ENCODE peak calls at places on chromosome 5, in nine cellular contexts. One of them, this sample, is unnamed.

GRCh38 chr5:74352256-74352655 is 288.3 kb downstream of the ENC1 start:
- DNase-seq in astrocyte of the spinal cord: no peak
- DNase-seq in naive thymus-derived CD4-positive, alpha-beta T cell: no peak
- DNase-seq in AG04450: no peak
- DNase-seq in BJ: no peak
- DNase-seq in Calu3: no peak
- DNase-seq in T-cell: no peak
- DNase-seq in foreskin keratinocyte: no peak
- DNase-seq in KBM-7: no peak
- DNase-seq in this sample: no peak

GRCh38 chr5:78653031-78653430 is 4.5 kb upstream of the LHFPL2 start:
- DNase-seq in KBM-7: no peak
- DNase-seq in foreskin keratinocyte: no peak
- DNase-seq in Calu3: no peak
- DNase-seq in AG04450: no peak
- DNase-seq in T-cell: no peak
- DNase-seq in BJ: no peak
- DNase-seq in astrocyte of the spinal cord: no peak
- DNase-seq in naive thymus-derived CD4-positive, alpha-beta T cell: no peak
- DNase-seq in this sample: no peak

GRCh38 chr5:55645304-55645703 is 66.8 kb downstream of the SLC38A9 start:
- DNase-seq in naive thymus-derived CD4-positive, alpha-beta T cell: no peak
- DNase-seq in BJ: no peak
- DNase-seq in KBM-7: no peak
- DNase-seq in T-cell: no peak
- DNase-seq in astrocyte of the spinal cord: no peak
- DNase-seq in AG04450: no peak
- DNase-seq in foreskin keratinocyte: no peak
- DNase-seq in Calu3: no peak
- DNase-seq in this sample: no peak

GRCh38 chr5:32275421-32275765 is 37.3 kb downstream of the MTMR12 start:
- DNase-seq in Calu3: no peak
- DNase-seq in KBM-7: no peak
- DNase-seq in T-cell: no peak
- DNase-seq in astrocyte of the spinal cord: no peak
- DNase-seq in AG04450: no peak
- DNase-seq in naive thymus-derived CD4-positive, alpha-beta T cell: no peak
- DNase-seq in foreskin keratinocyte: no peak
- DNase-seq in BJ: no peak
- DNase-seq in this sample: no peak

GRCh38 chr5:68011801-68012200 is 203.8 kb upstream of the PIK3R1 start:
- DNase-seq in astrocyte of the spinal cord: peak; percentile 69
- DNase-seq in T-cell: no peak
- DNase-seq in Calu3: no peak
- DNase-seq in naive thymus-derived CD4-positive, alpha-beta T cell: no peak
- DNase-seq in foreskin keratinocyte: no peak
- DNase-seq in AG04450: no peak
- DNase-seq in KBM-7: no peak
- DNase-seq in BJ: no peak
- DNase-seq in this sample: no peak

GRCh38 chr5:54180616-54181015 is 129.8 kb downstream of the ARL15 start:
- DNase-seq in foreskin keratinocyte: no peak
- DNase-seq in naive thymus-derived CD4-positive, alpha-beta T cell: no peak
- DNase-seq in astrocyte of the spinal cord: peak; percentile 8
- DNase-seq in KBM-7: no peak
- DNase-seq in AG04450: no peak
- DNase-seq in BJ: peak; percentile 40
- DNase-seq in T-cell: no peak
- DNase-seq in Calu3: no peak
- DNase-seq in this sample: no peak

GRCh38 chr5:142145106-142145900 is 36.7 kb downstream of the NDFIP1 start:
- DNase-seq in BJ: no peak
- DNase-seq in AG04450: peak; percentile 16
- DNase-seq in T-cell: peak; percentile 59
- DNase-seq in naive thymus-derived CD4-positive, alpha-beta T cell: peak; percentile 48
- DNase-seq in Calu3: peak; percentile 78
- DNase-seq in astrocyte of the spinal cord: peak; percentile 69
- DNase-seq in KBM-7: peak; percentile 81
- DNase-seq in foreskin keratinocyte: no peak
- DNase-seq in this sample: peak; percentile 57

GRCh38 chr5:61702784-61703183 is 370.7 kb downstream of the ZSWIM6 start:
- DNase-seq in T-cell: no peak
- DNase-seq in naive thymus-derived CD4-positive, alpha-beta T cell: no peak
- DNase-seq in astrocyte of the spinal cord: no peak
- DNase-seq in BJ: no peak
- DNase-seq in KBM-7: no peak
- DNase-seq in AG04450: no peak
- DNase-seq in foreskin keratinocyte: no peak
- DNase-seq in Calu3: no peak
- DNase-seq in this sample: no peak

GRCh38 chr5:104513194-104513602 is 950.6 kb upstream of the NUDT12 start:
- DNase-seq in Calu3: no peak
- DNase-seq in KBM-7: no peak
- DNase-seq in astrocyte of the spinal cord: peak; percentile 79
- DNase-seq in AG04450: no peak
- DNase-seq in foreskin keratinocyte: peak; percentile 48
- DNase-seq in BJ: peak; percentile 39
- DNase-seq in T-cell: no peak
- DNase-seq in naive thymus-derived CD4-positive, alpha-beta T cell: no peak
- DNase-seq in this sample: no peak

GRCh38 chr5:123855630-123856029 is 343.7 kb downstream of the CSNK1G3 start:
- DNase-seq in AG04450: no peak
- DNase-seq in Calu3: no peak
- DNase-seq in naive thymus-derived CD4-positive, alpha-beta T cell: no peak
- DNase-seq in T-cell: no peak
- DNase-seq in KBM-7: no peak
- DNase-seq in BJ: no peak
- DNase-seq in astrocyte of the spinal cord: peak; percentile 34
- DNase-seq in foreskin keratinocyte: no peak
- DNase-seq in this sample: no peak

GRCh38 chr5:75320341-75320740 is 16.7 kb upstream of the HMGCR start:
- DNase-seq in astrocyte of the spinal cord: peak; percentile 14
- DNase-seq in KBM-7: peak; percentile 50
- DNase-seq in Calu3: no peak
- DNase-seq in AG04450: no peak
- DNase-seq in BJ: no peak
- DNase-seq in naive thymus-derived CD4-positive, alpha-beta T cell: no peak
- DNase-seq in T-cell: no peak
- DNase-seq in foreskin keratinocyte: no peak
- DNase-seq in this sample: no peak

GRCh38 chr5:43255704-43256103 is 57.5 kb downstream of the HMGCS1 start:
- DNase-seq in T-cell: no peak
- DNase-seq in Calu3: no peak
- DNase-seq in BJ: no peak
- DNase-seq in naive thymus-derived CD4-positive, alpha-beta T cell: no peak
- DNase-seq in foreskin keratinocyte: no peak
- DNase-seq in KBM-7: no peak
- DNase-seq in AG04450: no peak
- DNase-seq in astrocyte of the spinal cord: no peak
- DNase-seq in this sample: no peak

GRCh38 chr5:14487896-14488570 is 93.6 kb upstream of the OTULINL start:
- DNase-seq in KBM-7: no peak
- DNase-seq in BJ: no peak
- DNase-seq in Calu3: no peak
- DNase-seq in AG04450: no peak
- DNase-seq in astrocyte of the spinal cord: no peak
- DNase-seq in T-cell: no peak
- DNase-seq in naive thymus-derived CD4-positive, alpha-beta T cell: no peak
- DNase-seq in foreskin keratinocyte: no peak
- DNase-seq in this sample: no peak

GRCh38 chr5:72508241-72509170 is 1.3 kb upstream of the ZNF366 start:
- DNase-seq in AG04450: no peak
- DNase-seq in foreskin keratinocyte: no peak
- DNase-seq in BJ: no peak
- DNase-seq in naive thymus-derived CD4-positive, alpha-beta T cell: no peak
- DNase-seq in Calu3: no peak
- DNase-seq in KBM-7: peak; percentile 77
- DNase-seq in astrocyte of the spinal cord: no peak
- DNase-seq in T-cell: no peak
- DNase-seq in this sample: no peak

GRCh38 chr5:133749331-133749985 is 137.1 kb upstream of the FSTL4 start:
- DNase-seq in foreskin keratinocyte: no peak
- DNase-seq in astrocyte of the spinal cord: no peak
- DNase-seq in AG04450: no peak
- DNase-seq in BJ: no peak
- DNase-seq in naive thymus-derived CD4-positive, alpha-beta T cell: no peak
- DNase-seq in KBM-7: no peak
- DNase-seq in Calu3: no peak
- DNase-seq in T-cell: no peak
- DNase-seq in this sample: no peak

GRCh38 chr5:163861670-163862069 is 356.3 kb downstream of the MAT2B start:
- DNase-seq in KBM-7: no peak
- DNase-seq in naive thymus-derived CD4-positive, alpha-beta T cell: no peak
- DNase-seq in BJ: no peak
- DNase-seq in T-cell: no peak
- DNase-seq in Calu3: no peak
- DNase-seq in astrocyte of the spinal cord: no peak
- DNase-seq in foreskin keratinocyte: no peak
- DNase-seq in AG04450: no peak
- DNase-seq in this sample: no peak

GRCh38 chr5:10124287-10124686 is 125.4 kb downstream of the ATPSCKMT start:
- DNase-seq in Calu3: no peak
- DNase-seq in BJ: no peak
- DNase-seq in KBM-7: no peak
- DNase-seq in T-cell: no peak
- DNase-seq in naive thymus-derived CD4-positive, alpha-beta T cell: no peak
- DNase-seq in foreskin keratinocyte: no peak
- DNase-seq in astrocyte of the spinal cord: no peak
- DNase-seq in AG04450: no peak
- DNase-seq in this sample: no peak

GRCh38 chr5:61332369-61332745 is 299 bp downstream of the ZSWIM6 start:
- DNase-seq in AG04450: no peak
- DNase-seq in foreskin keratinocyte: no peak
- DNase-seq in KBM-7: no peak
- DNase-seq in naive thymus-derived CD4-positive, alpha-beta T cell: no peak
- DNase-seq in astrocyte of the spinal cord: no peak
- DNase-seq in T-cell: peak; percentile 34
- DNase-seq in Calu3: peak; percentile 36
- DNase-seq in BJ: no peak
- DNase-seq in this sample: peak; percentile 53

GRCh38 chr5:134249469-134250379 is 23.9 kb upstream of the PPP2CA start:
- DNase-seq in foreskin keratinocyte: no peak
- DNase-seq in T-cell: no peak
- DNase-seq in Calu3: no peak
- DNase-seq in BJ: no peak
- DNase-seq in naive thymus-derived CD4-positive, alpha-beta T cell: no peak
- DNase-seq in astrocyte of the spinal cord: no peak
- DNase-seq in AG04450: no peak
- DNase-seq in KBM-7: peak; percentile 78
- DNase-seq in this sample: no peak

GRCh38 chr5:168696611-168697010 is 117.4 kb upstream of the PANK3 start:
- DNase-seq in KBM-7: no peak
- DNase-seq in Calu3: no peak
- DNase-seq in AG04450: no peak
- DNase-seq in astrocyte of the spinal cord: no peak
- DNase-seq in naive thymus-derived CD4-positive, alpha-beta T cell: no peak
- DNase-seq in foreskin keratinocyte: no peak
- DNase-seq in T-cell: no peak
- DNase-seq in BJ: no peak
- DNase-seq in this sample: no peak

GRCh38 chr5:132504746-132505145 is 14.2 kb upstream of the IRF1 start:
- DNase-seq in AG04450: no peak
- DNase-seq in naive thymus-derived CD4-positive, alpha-beta T cell: no peak
- DNase-seq in BJ: no peak
- DNase-seq in astrocyte of the spinal cord: no peak
- DNase-seq in foreskin keratinocyte: no peak
- DNase-seq in Calu3: no peak
- DNase-seq in KBM-7: no peak
- DNase-seq in T-cell: no peak
- DNase-seq in this sample: no peak

GRCh38 chr5:132489871-132490483 is 596 bp downstream of the IRF1 start:
- DNase-seq in KBM-7: no peak
- DNase-seq in BJ: no peak
- DNase-seq in foreskin keratinocyte: no peak
- DNase-seq in T-cell: no peak
- DNase-seq in naive thymus-derived CD4-positive, alpha-beta T cell: peak; percentile 66
- DNase-seq in astrocyte of the spinal cord: peak; percentile 47
- DNase-seq in Calu3: no peak
- DNase-seq in AG04450: no peak
- DNase-seq in this sample: peak; percentile 47

GRCh38 chr5:63131618-63132285 is 553.1 kb downstream of the LRRC70 start:
- DNase-seq in KBM-7: no peak
- DNase-seq in astrocyte of the spinal cord: peak; percentile 89
- DNase-seq in naive thymus-derived CD4-positive, alpha-beta T cell: no peak
- DNase-seq in AG04450: no peak
- DNase-seq in foreskin keratinocyte: peak; percentile 79
- DNase-seq in T-cell: no peak
- DNase-seq in BJ: no peak
- DNase-seq in Calu3: peak; percentile 12
- DNase-seq in this sample: no peak

GRCh38 chr5:34511915-34512314 is 144.2 kb upstream of the RAI14 start:
- DNase-seq in naive thymus-derived CD4-positive, alpha-beta T cell: no peak
- DNase-seq in KBM-7: no peak
- DNase-seq in T-cell: no peak
- DNase-seq in foreskin keratinocyte: no peak
- DNase-seq in BJ: no peak
- DNase-seq in Calu3: no peak
- DNase-seq in astrocyte of the spinal cord: no peak
- DNase-seq in AG04450: no peak
- DNase-seq in this sample: no peak

GRCh38 chr5:172713113-172713808 is 57.7 kb downstream of the DUSP1 start:
- DNase-seq in foreskin keratinocyte: no peak
- DNase-seq in Calu3: peak; percentile 81
- DNase-seq in naive thymus-derived CD4-positive, alpha-beta T cell: peak; percentile 81
- DNase-seq in KBM-7: peak; percentile 47
- DNase-seq in BJ: no peak
- DNase-seq in astrocyte of the spinal cord: peak; percentile 29
- DNase-seq in AG04450: no peak
- DNase-seq in T-cell: peak; percentile 34
- DNase-seq in this sample: peak; percentile 69

GRCh38 chr5:5739490-5739945 is 317.0 kb downstream of the ICE1 start:
- DNase-seq in KBM-7: no peak
- DNase-seq in Calu3: no peak
- DNase-seq in BJ: no peak
- DNase-seq in T-cell: no peak
- DNase-seq in AG04450: no peak
- DNase-seq in naive thymus-derived CD4-positive, alpha-beta T cell: no peak
- DNase-seq in astrocyte of the spinal cord: no peak
- DNase-seq in foreskin keratinocyte: no peak
- DNase-seq in this sample: no peak

GRCh38 chr5:41346609-41347008 is 133.3 kb upstream of the C6 start:
- DNase-seq in naive thymus-derived CD4-positive, alpha-beta T cell: no peak
- DNase-seq in Calu3: no peak
- DNase-seq in KBM-7: no peak
- DNase-seq in foreskin keratinocyte: no peak
- DNase-seq in AG04450: no peak
- DNase-seq in T-cell: no peak
- DNase-seq in astrocyte of the spinal cord: peak; percentile 24
- DNase-seq in BJ: no peak
- DNase-seq in this sample: no peak

GRCh38 chr5:110362252-110362651 is 364.2 kb downstream of the TMEM232 start:
- DNase-seq in BJ: no peak
- DNase-seq in foreskin keratinocyte: no peak
- DNase-seq in Calu3: no peak
- DNase-seq in T-cell: no peak
- DNase-seq in astrocyte of the spinal cord: no peak
- DNase-seq in AG04450: no peak
- DNase-seq in naive thymus-derived CD4-positive, alpha-beta T cell: no peak
- DNase-seq in KBM-7: no peak
- DNase-seq in this sample: no peak

GRCh38 chr5:168529361-168530234 is 493 bp downstream of the FBLL1 start:
- DNase-seq in BJ: no peak
- DNase-seq in astrocyte of the spinal cord: no peak
- DNase-seq in foreskin keratinocyte: no peak
- DNase-seq in KBM-7: no peak
- DNase-seq in Calu3: peak; percentile 36
- DNase-seq in AG04450: no peak
- DNase-seq in T-cell: no peak
- DNase-seq in naive thymus-derived CD4-positive, alpha-beta T cell: no peak
- DNase-seq in this sample: no peak

GRCh38 chr5:34736445-34737119 is 80.5 kb downstream of the RAI14 start:
- DNase-seq in AG04450: no peak
- DNase-seq in foreskin keratinocyte: no peak
- DNase-seq in BJ: no peak
- DNase-seq in naive thymus-derived CD4-positive, alpha-beta T cell: no peak
- DNase-seq in T-cell: no peak
- DNase-seq in Calu3: peak; percentile 34
- DNase-seq in astrocyte of the spinal cord: no peak
- DNase-seq in KBM-7: no peak
- DNase-seq in this sample: no peak

GRCh38 chr5:126449751-126450271 is 26.6 kb downstream of the GRAMD2B start:
- DNase-seq in AG04450: no peak
- DNase-seq in astrocyte of the spinal cord: peak; percentile 67
- DNase-seq in naive thymus-derived CD4-positive, alpha-beta T cell: peak; percentile 48
- DNase-seq in Calu3: no peak
- DNase-seq in T-cell: peak; percentile 64
- DNase-seq in BJ: no peak
- DNase-seq in KBM-7: peak; percentile 21
- DNase-seq in foreskin keratinocyte: peak; percentile 89
- DNase-seq in this sample: peak; percentile 50